ENCODE peak calls at places on chromosomes 7 and 10, in seven cellular contexts. U, Y, Q, R, N, W and H are unnamed samples.

GRCh38 chr10:98154076-98154475 is 19.6 kb downstream of the R3HCC1L start:
- DNase-seq in U (no peak), Y (no peak), Q (no peak), R (no peak), N (no peak), W (no peak), H (no peak)

GRCh38 chr7:120320218-120320961 is 47.4 kb downstream of the KCND2 start:
- DNase-seq in U (no peak), Y (no peak), Q (no peak), R (no peak), N (no peak), W (no peak), H (no peak)

GRCh38 chr7:99868246-99868645 is 8.6 kb downstream of the OR2AE1 start:
- DNase-seq in U (no peak), Y (no peak), Q (no peak), R (no peak), N (no peak), W (no peak), H (no peak)

GRCh38 chr7:151695856-151696555 is 176.3 kb upstream of the RHEB start:
- DNase-seq in U (no peak), Y (no peak), Q (no peak), R (no peak), N (no peak), W (no peak), H (no peak)

GRCh38 chr7:158424531-158424930 is 163.1 kb downstream of the PTPRN2 start:
- DNase-seq in U (no peak), Y (no peak), Q (no peak), R (no peak), N (no peak), W (no peak), H (no peak)

GRCh38 chr7:22833113-22833512 is 10.5 kb upstream of the TOMM7 start:
- DNase-seq in U (no peak), Y (no peak), Q (no peak), R (no peak), N (no peak), W (no peak), H (no peak)

GRCh38 chr7:97771576-97771975 is 39.7 kb downstream of the TAC1 start:
- DNase-seq in U (no peak), Y (no peak), Q (no peak), R (no peak), N (no peak), W (no peak), H (no peak)

GRCh38 chr10:99798920-99799319 is 16.5 kb downstream of the ABCC2 start:
- DNase-seq in U (no peak), Y (no peak), Q (no peak), R (no peak), N (no peak), W (no peak), H (no peak)

GRCh38 chr10:71643904-71644303 is 75.7 kb downstream of the C10orf105 start:
- DNase-seq in U (no peak), Y (no peak), Q (no peak), R (no peak), N (no peak), W (no peak), H (no peak)

GRCh38 chr7:132402751-132403245 is 173.5 kb downstream of the PLXNA4 start:
- DNase-seq in U (no peak), Y (no peak), Q (no peak), R (no peak), N (no peak), W (peak), H (no peak)

GRCh38 chr10:36182059-36182654 is 540.1 kb upstream of the FZD8 start:
- DNase-seq in U (no peak), Y (no peak), Q (no peak), R (no peak), N (no peak), W (no peak), H (no peak)

GRCh38 chr7:98352621-98353020 is 48.3 kb downstream of the BAIAP2L1 start:
- DNase-seq in U (no peak), Y (no peak), Q (no peak), R (no peak), N (no peak), W (peak), H (no peak)

GRCh38 chr7:354597-355470 is 64.9 kb downstream of the FOXL3 start:
- DNase-seq in U (no peak), Y (no peak), Q (no peak), R (no peak), N (no peak), W (no peak), H (no peak)

GRCh38 chr7:105876964-105877601 is 684 bp upstream of the ATXN7L1 start:
- DNase-seq in U (peak), Y (no peak), Q (peak), R (no peak), N (no peak), W (peak), H (no peak)

GRCh38 chr10:3879073-3879472 is 94.1 kb upstream of the KLF6 start:
- DNase-seq in U (no peak), Y (no peak), Q (no peak), R (no peak), N (no peak), W (no peak), H (no peak)

GRCh38 chr7:134897936-134898335 is 88.4 kb upstream of the AGBL3 start:
- DNase-seq in U (no peak), Y (no peak), Q (no peak), R (no peak), N (no peak), W (no peak), H (no peak)

GRCh38 chr10:6716521-6716920 is 136.4 kb upstream of the PRKCQ start:
- DNase-seq in U (no peak), Y (no peak), Q (no peak), R (no peak), N (no peak), W (peak), H (no peak)

GRCh38 chr7:70734436-70734835 is 397.5 kb upstream of the GALNT17 start:
- DNase-seq in U (no peak), Y (no peak), Q (no peak), R (no peak), N (no peak), W (no peak), H (no peak)

GRCh38 chr7:131100357-131101054 is 227.2 kb upstream of the MKLN1 start:
- DNase-seq in U (no peak), Y (no peak), Q (no peak), R (no peak), N (no peak), W (no peak), H (no peak)

GRCh38 chr10:82826132-82826531 is 951.1 kb downstream of the NRG3 start:
- DNase-seq in U (no peak), Y (no peak), Q (no peak), R (no peak), N (no peak), W (peak), H (no peak)

GRCh38 chr7:44325181-44325671 is at the start of gene CAMK2B:
- DNase-seq in U (no peak), Y (no peak), Q (peak), R (no peak), N (no peak), W (no peak), H (no peak)

GRCh38 chr7:11448319-11448718 is 383.7 kb downstream of the THSD7A start:
- DNase-seq in U (no peak), Y (no peak), Q (no peak), R (no peak), N (no peak), W (no peak), H (no peak)

GRCh38 chr7:71497233-71497946 is 365.4 kb downstream of the GALNT17 start:
- DNase-seq in U (no peak), Y (no peak), Q (no peak), R (no peak), N (no peak), W (no peak), H (no peak)

GRCh38 chr10:21638681-21639080 is 104.6 kb downstream of the MLLT10 start:
- DNase-seq in U (no peak), Y (no peak), Q (no peak), R (no peak), N (no peak), W (no peak), H (no peak)

GRCh38 chr7:111756687-111757178 is 194.4 kb upstream of the IMMP2L start:
- DNase-seq in U (no peak), Y (peak), Q (peak), R (no peak), N (no peak), W (peak), H (peak)

GRCh38 chr7:80047856-80048459 is 86.7 kb upstream of the GNAI1 start:
- DNase-seq in U (peak), Y (no peak), Q (no peak), R (no peak), N (no peak), W (no peak), H (no peak)

GRCh38 chr7:128937647-128938523 is at the start of gene IRF5:
- DNase-seq in U (peak), Y (no peak), Q (peak), R (no peak), N (peak), W (no peak), H (no peak)

GRCh38 chr7:132213583-132213982 is 362.7 kb downstream of the PLXNA4 start:
- DNase-seq in U (no peak), Y (no peak), Q (no peak), R (no peak), N (no peak), W (no peak), H (no peak)

GRCh38 chr7:55086413-55087201 is 67.8 kb downstream of the EGFR start:
- DNase-seq in U (peak), Y (no peak), Q (peak), R (peak), N (peak), W (peak), H (peak)

GRCh38 chr10:99285846-99286245 is 43.3 kb upstream of the CNNM1 start:
- DNase-seq in U (no peak), Y (no peak), Q (no peak), R (no peak), N (no peak), W (peak), H (no peak)

GRCh38 chr7:123747620-123748141 is 1.1 kb downstream of the WASL start:
- DNase-seq in U (peak), Y (peak), Q (peak), R (no peak), N (no peak), W (peak), H (peak)

GRCh38 chr7:129671276-129671675 is 59.8 kb downstream of the NRF1 start:
- DNase-seq in U (no peak), Y (no peak), Q (no peak), R (no peak), N (no peak), W (no peak), H (no peak)

GRCh38 chr7:32089678-32090077 is 19.5 kb upstream of the PDE1C start:
- DNase-seq in U (no peak), Y (no peak), Q (no peak), R (no peak), N (no peak), W (no peak), H (no peak)

GRCh38 chr10:118488710-118489497 is 106.5 kb downstream of the PRLHR start:
- DNase-seq in U (no peak), Y (no peak), Q (no peak), R (no peak), N (no peak), W (no peak), H (no peak)